ENCODE peak calls at places on chromosomes 16 and 17, in six cellular contexts. G is NCI-H2081; Y is hypothalamus; U is GM23338; V is skeletal muscle cell; L is stimulated activated CD8-positive, alpha-beta memory T cell treated with anti-CD3 and anti-CD28 coated beads, Interleukin-7, amount 100 ng/mL, for 1 hour. R is an unnamed sample.

GRCh38 chr17:43936434-43936833 is 5.8 kb downstream of the PPY start:
- DNase-seq in U (no peak), Y (no peak), V (no peak), G (no peak), L (no peak), R (no peak)

GRCh38 chr17:4066210-4066609 is 76.6 kb downstream of the ZZEF1 start:
- DNase-seq in L (no peak), Y (no peak), G (no peak), V (no peak), U (no peak), R (no peak)

GRCh38 chr16:87664792-87665191 is 62.5 kb downstream of the JPH3 start:
- DNase-seq in G (no peak), L (no peak), Y (no peak), V (no peak), U (no peak), R (no peak)

GRCh38 chr16:57349212-57350031 is 9.2 kb upstream of the CCL22 start:
- DNase-seq in Y (no peak), V (no peak), U (no peak), G (no peak), L (no peak), R (no peak)

GRCh38 chr17:60142872-60143499 is 6.8 kb upstream of the CA4 start:
- DNase-seq in V (peak), U (peak), L (peak), Y (peak), G (peak), R (peak)

GRCh38 chr17:75605790-75606189 is 18.2 kb downstream of the MYO15B start:
- DNase-seq in Y (no peak), V (no peak), G (no peak), U (no peak), L (no peak), R (no peak)

GRCh38 chr16:31130899-31131298 is 4.6 kb downstream of the PRSS8 start:
- DNase-seq in Y (no peak), G (no peak), L (no peak), U (peak), V (no peak), R (no peak)

GRCh38 chr17:31309525-31309924 is 4.3 kb downstream of the EVI2B start:
- DNase-seq in L (no peak), V (no peak), U (no peak), G (no peak), Y (no peak), R (no peak)

GRCh38 chr16:27355610-27356009 is 41.8 kb downstream of the IL4R start:
- DNase-seq in G (no peak), U (peak), Y (no peak), V (no peak), L (no peak), R (peak)

R was measured in central memory CD8-positive, alpha-beta T cell.